ENCODE peak calls at places on chromosomes 2 and 18, in six cellular contexts. A is A673, T is upper lobe of right lung, S is A549, P is ovary, D is astrocyte of the spinal cord. N is an unnamed sample.

GRCh38 chr2:225894240-225894980 is 494.9 kb downstream of the NYAP2 start:
- DNase-seq in A (peak; percentile 29), T (no peak), S (peak; percentile 7), P (no peak), D (peak; percentile 67), N (no peak)

GRCh38 chr2:28681216-28681981 is 70.2 kb upstream of the PPP1CB start:
- DNase-seq in A (no peak), T (no peak), S (no peak), P (no peak), D (peak; percentile 70), N (peak; percentile 59)

GRCh38 chr18:37836071-37836470 is 270.5 kb upstream of the CELF4 start:
- DNase-seq in A (no peak), T (no peak), S (no peak), P (no peak), D (no peak), N (no peak)

GRCh38 chr2:85503611-85504433 is 35.1 kb upstream of the MAT2A start:
- DNase-seq in A (no peak), T (no peak), S (no peak), P (no peak), D (peak; percentile 45), N (no peak)

GRCh38 chr18:80253871-80254492 is 6.7 kb upstream of the PARD6G start:
- DNase-seq in A (peak; percentile 14), T (peak; percentile 36), S (no peak), P (no peak), D (no peak), N (no peak)

GRCh38 chr18:39600894-39601293 is 2035.3 kb upstream of the CELF4 start:
- DNase-seq in A (no peak), T (no peak), S (no peak), P (no peak), D (no peak), N (no peak)

GRCh38 chr2:126976721-126977328 is 78.1 kb downstream of the TEX51 start:
- DNase-seq in A (no peak), T (no peak), S (no peak), P (no peak), D (no peak), N (peak; percentile 41)

GRCh38 chr2:96507957-96508520 is 2.9 kb upstream of the NEURL3 start:
- DNase-seq in A (peak; percentile 81), T (peak; percentile 89), S (peak; percentile 60), P (peak; percentile 55), D (peak; percentile 29), N (peak; percentile 85)

GRCh38 chr2:111678651-111679050 is 205.3 kb downstream of the ANAPC1 start:
- DNase-seq in A (no peak), T (no peak), S (no peak), P (no peak), D (peak; percentile 14), N (no peak)

GRCh38 chr2:112640467-112640799 is 5.3 kb upstream of the SLC20A1 start:
- DNase-seq in A (no peak), T (peak; percentile 22), S (no peak), P (no peak), D (no peak), N (no peak)

GRCh38 chr2:223837290-223838061 is at the start of gene AP1S3:
- DNase-seq in A (peak; percentile 85), T (peak; percentile 90), S (peak; percentile 87), P (peak; percentile 46), D (peak; percentile 49), N (peak; percentile 91)

GRCh38 chr2:121356058-121356640 is 71.1 kb upstream of the TFCP2L1 start:
- DNase-seq in A (peak; percentile 76), T (no peak), S (peak; percentile 62), P (no peak), D (peak; percentile 78), N (no peak)

GRCh38 chr18:77110936-77111335 is 21.6 kb downstream of the MBP start:
- DNase-seq in A (no peak), T (no peak), S (no peak), P (no peak), D (no peak), N (no peak)

GRCh38 chr2:203586696-203587095 is 51.6 kb upstream of the RAPH1 start:
- DNase-seq in A (no peak), T (no peak), S (no peak), P (no peak), D (no peak), N (no peak)

DNA sequence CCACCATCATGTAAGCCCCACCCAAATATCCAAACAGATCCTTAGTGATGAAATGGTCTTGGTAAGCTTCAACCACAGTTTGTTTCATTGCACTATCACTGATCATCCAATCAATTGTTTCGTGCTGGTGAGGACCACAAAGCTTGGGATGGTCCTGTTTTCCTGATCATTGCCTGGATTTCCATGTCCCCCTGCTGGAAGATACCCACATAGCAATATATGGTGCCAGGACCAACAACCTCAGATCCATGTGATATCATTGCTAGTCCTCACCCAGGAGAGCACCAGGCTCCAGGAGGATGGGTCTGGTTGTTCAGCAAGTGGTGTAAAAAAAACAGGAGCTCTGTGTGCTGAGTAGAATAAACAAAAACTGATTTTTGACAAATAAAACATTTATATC is 206.5 kb upstream of the SH3BP4 start:
- DNase-seq in A (no peak), T (no peak), S (peak; percentile 7), P (no peak), D (no peak), N (no peak)
- TF ChIP-seq CTCF in A (peak; percentile 35), T (peak; percentile 7), S (no peak), P (no peak), D (no peak), N (no peak)

GRCh38 chr2:7239078-7239477 is 321.9 kb downstream of the RNF144A start:
- DNase-seq in A (no peak), T (no peak), S (no peak), P (no peak), D (no peak), N (no peak)

GRCh38 chr2:7241041-7241440 is 323.8 kb downstream of the RNF144A start:
- DNase-seq in A (no peak), T (no peak), S (no peak), P (no peak), D (no peak), N (no peak)

GRCh38 chr2:7237476-7237875 is 320.3 kb downstream of the RNF144A start:
- DNase-seq in A (no peak), T (no peak), S (no peak), P (no peak), D (no peak), N (no peak)

GRCh38 chr2:7242189-7242867 is 325.1 kb downstream of the RNF144A start:
- DNase-seq in A (no peak), T (no peak), S (no peak), P (no peak), D (no peak), N (no peak)
- TF ChIP-seq CTCF in A (no peak), T (no peak), S (no peak), P (no peak), D (no peak), N (no peak)

GRCh38 chr2:174341301-174341994 is 6.7 kb downstream of the SP9 start:
- DNase-seq in A (peak; percentile 91), T (peak; percentile 94), S (no peak), P (peak; percentile 72), D (peak; percentile 92), N (peak; percentile 94)
- TF ChIP-seq CTCF in A (peak; percentile 99), T (peak; percentile 98), S (peak; percentile 96), P (peak; percentile 82), D (peak; percentile 97), N (peak; percentile 98)

DNA sequence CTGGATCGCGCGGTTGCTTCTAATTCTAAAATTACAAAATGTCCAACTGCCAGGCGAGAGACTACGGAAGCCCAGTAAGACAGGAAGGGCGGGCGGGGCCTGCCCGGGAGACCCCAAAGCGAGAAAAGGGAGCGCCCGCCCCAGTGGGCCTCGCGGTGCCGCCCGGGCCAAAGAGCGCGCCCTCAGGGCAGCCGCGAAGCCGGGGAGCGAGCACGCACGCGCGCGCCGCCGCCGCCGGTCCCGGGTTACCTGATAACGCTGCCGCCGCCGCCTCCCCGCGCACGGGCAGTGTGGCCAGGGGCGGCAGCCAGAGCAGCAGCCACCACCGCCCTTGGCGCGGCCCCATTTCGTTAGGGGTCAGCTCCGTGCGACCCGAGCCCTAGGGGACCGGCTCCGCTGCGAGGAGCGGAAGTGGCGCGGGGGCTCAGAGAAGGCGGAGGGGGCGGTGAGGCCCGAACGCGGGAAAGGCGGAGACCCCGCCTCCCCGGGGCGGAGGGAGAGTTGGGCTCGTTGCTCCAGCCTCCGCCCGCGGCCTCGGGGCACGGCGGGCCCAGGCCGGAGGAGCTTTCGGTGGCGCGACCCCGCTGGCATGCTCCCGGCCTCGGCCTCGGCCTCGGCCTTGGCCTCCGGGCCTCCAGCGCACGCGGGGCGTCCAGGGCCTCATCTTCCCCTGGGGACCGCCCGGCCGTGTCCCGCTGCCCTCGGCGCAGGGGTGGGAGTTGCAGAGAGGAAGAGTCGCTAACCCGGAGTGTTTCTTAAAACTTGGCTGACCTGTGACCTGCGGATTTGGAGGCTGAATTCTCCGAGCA is at the start of gene NEMP2:
- DNase-seq in A (peak; percentile 89), T (peak; percentile 93), S (peak; percentile 52), P (peak; percentile 73), D (peak; percentile 61), N (peak; percentile 86)
- TF ChIP-seq CTCF in A (no peak), T (peak; percentile 8), S (no peak), P (no peak), D (no peak), N (no peak)

DNA sequence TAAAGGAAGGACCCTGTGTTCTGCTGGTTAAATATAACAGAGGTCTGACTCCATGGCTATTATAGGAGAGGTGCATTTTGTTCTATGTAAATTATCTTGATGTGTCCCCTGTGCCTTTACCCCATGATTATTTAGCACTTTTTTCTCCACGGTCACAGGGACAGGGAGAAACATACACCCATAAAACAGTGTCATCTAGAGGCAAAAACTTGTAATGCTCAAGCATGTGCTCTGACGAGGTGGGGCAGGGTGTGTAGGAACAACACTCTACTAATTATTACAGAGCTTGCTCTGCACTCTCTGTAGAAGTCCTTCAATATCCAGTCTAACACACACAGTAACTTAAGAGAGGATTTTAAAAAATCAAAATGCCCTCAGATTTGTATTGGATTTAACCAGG is 187.9 kb downstream of the NEDD4L start:
- DNase-seq in A (no peak), T (no peak), S (peak; percentile 19), P (no peak), D (no peak), N (peak; percentile 68)
- TF ChIP-seq CTCF in A (peak; percentile 38), T (peak; percentile 40), S (peak; percentile 35), P (no peak), D (peak; percentile 34), N (no peak)

GRCh38 chr2:88188741-88189140 is 18.6 kb downstream of the THNSL2 start:
- DNase-seq in A (no peak), T (no peak), S (no peak), P (no peak), D (no peak), N (no peak)

GRCh38 chr2:88192613-88193012 is 22.5 kb downstream of the THNSL2 start:
- DNase-seq in A (no peak), T (no peak), S (no peak), P (no peak), D (no peak), N (no peak)

GRCh38 chr2:88190808-88191721 is 20.9 kb downstream of the THNSL2 start:
- DNase-seq in A (peak; percentile 49), T (no peak), S (peak; percentile 40), P (no peak), D (peak; percentile 24), N (no peak)

GRCh38 chr2:88195247-88195646 is 25.1 kb downstream of the THNSL2 start:
- DNase-seq in A (no peak), T (no peak), S (no peak), P (no peak), D (no peak), N (no peak)

GRCh38 chr2:88191722-88192042 is 21.5 kb downstream of the THNSL2 start:
- DNase-seq in A (no peak), T (no peak), S (no peak), P (no peak), D (no peak), N (no peak)
- TF ChIP-seq CTCF in A (peak; percentile 23), T (no peak), S (no peak), P (no peak), D (no peak), N (no peak)

GRCh38 chr18:34647251-34647650 is 62.8 kb upstream of the DTNA start:
- DNase-seq in A (peak; percentile 44), T (no peak), S (peak; percentile 0), P (no peak), D (no peak), N (no peak)
- TF ChIP-seq CTCF in A (no peak), T (no peak), S (no peak), P (no peak), D (no peak), N (no peak)